ENCODE peak calls at places on chromosomes 1 and 21, in six cellular contexts. One of them, this sample, is unnamed.

GRCh38 chr1:245046764-245047163 is 108.0 kb upstream of the KIF26B start:
- DNase-seq in GM23338: peak
- DNase-seq in lung: no peak
- DNase-seq in CD8-positive, alpha-beta memory T cell: no peak
- DNase-seq in cardiac fibroblast: no peak
- DNase-seq in neural progenitor cell: peak
- DNase-seq in this sample: no peak

GRCh38 chr1:50658421-50659076 is 235.3 kb upstream of the DMRTA2 start:
- DNase-seq in cardiac fibroblast: peak
- DNase-seq in GM23338: no peak
- DNase-seq in CD8-positive, alpha-beta memory T cell: no peak
- DNase-seq in neural progenitor cell: peak
- DNase-seq in lung: no peak
- DNase-seq in this sample: peak

GRCh38 chr1:201119206-201119814 is 7.1 kb upstream of the CACNA1S start:
- DNase-seq in lung: peak
- DNase-seq in GM23338: peak
- DNase-seq in neural progenitor cell: peak
- DNase-seq in CD8-positive, alpha-beta memory T cell: peak
- DNase-seq in cardiac fibroblast: peak
- DNase-seq in this sample: no peak

GRCh38 chr1:230831706-230832105 is 36.6 kb downstream of the C1orf198 start:
- DNase-seq in CD8-positive, alpha-beta memory T cell: no peak
- DNase-seq in GM23338: no peak
- DNase-seq in lung: no peak
- DNase-seq in cardiac fibroblast: no peak
- DNase-seq in neural progenitor cell: no peak
- DNase-seq in this sample: no peak

GRCh38 chr1:114397601-114398000 is 113.4 kb downstream of the TRIM33 start:
- DNase-seq in cardiac fibroblast: no peak
- DNase-seq in neural progenitor cell: no peak
- DNase-seq in GM23338: no peak
- DNase-seq in lung: no peak
- DNase-seq in CD8-positive, alpha-beta memory T cell: no peak
- DNase-seq in this sample: no peak

GRCh38 chr1:12480748-12481362 is 137.2 kb downstream of the DHRS3 start:
- DNase-seq in CD8-positive, alpha-beta memory T cell: no peak
- DNase-seq in neural progenitor cell: no peak
- DNase-seq in GM23338: no peak
- DNase-seq in lung: no peak
- DNase-seq in cardiac fibroblast: peak
- DNase-seq in this sample: peak

GRCh38 chr1:18955442-18956188 is 861 bp downstream of the IFFO2 start:
- DNase-seq in CD8-positive, alpha-beta memory T cell: peak
- DNase-seq in lung: no peak
- DNase-seq in cardiac fibroblast: peak
- DNase-seq in GM23338: peak
- DNase-seq in neural progenitor cell: peak
- DNase-seq in this sample: no peak

GRCh38 chr1:3292051-3292722 is 162.3 kb upstream of the ARHGEF16 start:
- DNase-seq in neural progenitor cell: no peak
- DNase-seq in cardiac fibroblast: no peak
- DNase-seq in lung: peak
- DNase-seq in GM23338: no peak
- DNase-seq in CD8-positive, alpha-beta memory T cell: no peak
- DNase-seq in this sample: no peak

GRCh38 chr1:200526709-200527612 is 93.6 kb downstream of the KIF14 start:
- DNase-seq in lung: no peak
- DNase-seq in CD8-positive, alpha-beta memory T cell: no peak
- DNase-seq in GM23338: no peak
- DNase-seq in cardiac fibroblast: peak
- DNase-seq in neural progenitor cell: no peak
- DNase-seq in this sample: no peak

GRCh38 chr1:8844421-8845063 is 27.1 kb upstream of the RERE start:
- DNase-seq in GM23338: no peak
- DNase-seq in lung: no peak
- DNase-seq in CD8-positive, alpha-beta memory T cell: no peak
- DNase-seq in cardiac fibroblast: no peak
- DNase-seq in neural progenitor cell: no peak
- DNase-seq in this sample: no peak

GRCh38 chr1:25914074-25914995 is 8.1 kb upstream of the STMN1 start:
- DNase-seq in cardiac fibroblast: no peak
- DNase-seq in GM23338: no peak
- DNase-seq in CD8-positive, alpha-beta memory T cell: no peak
- DNase-seq in neural progenitor cell: no peak
- DNase-seq in lung: no peak
- DNase-seq in this sample: no peak

GRCh38 chr1:77832889-77833288 is 53.4 kb downstream of the MIGA1 start:
- DNase-seq in lung: no peak
- DNase-seq in neural progenitor cell: no peak
- DNase-seq in CD8-positive, alpha-beta memory T cell: no peak
- DNase-seq in GM23338: no peak
- DNase-seq in cardiac fibroblast: peak
- DNase-seq in this sample: peak

GRCh38 chr1:117339866-117340357 is 27.3 kb upstream of the MAN1A2 start:
- DNase-seq in cardiac fibroblast: peak
- DNase-seq in CD8-positive, alpha-beta memory T cell: peak
- DNase-seq in GM23338: peak
- DNase-seq in neural progenitor cell: no peak
- DNase-seq in lung: no peak
- DNase-seq in this sample: no peak

GRCh38 chr1:204294371-204294770 is 65.4 kb downstream of the PLEKHA6 start:
- DNase-seq in CD8-positive, alpha-beta memory T cell: no peak
- DNase-seq in lung: no peak
- DNase-seq in cardiac fibroblast: peak
- DNase-seq in neural progenitor cell: no peak
- DNase-seq in GM23338: no peak
- DNase-seq in this sample: peak

DNA sequence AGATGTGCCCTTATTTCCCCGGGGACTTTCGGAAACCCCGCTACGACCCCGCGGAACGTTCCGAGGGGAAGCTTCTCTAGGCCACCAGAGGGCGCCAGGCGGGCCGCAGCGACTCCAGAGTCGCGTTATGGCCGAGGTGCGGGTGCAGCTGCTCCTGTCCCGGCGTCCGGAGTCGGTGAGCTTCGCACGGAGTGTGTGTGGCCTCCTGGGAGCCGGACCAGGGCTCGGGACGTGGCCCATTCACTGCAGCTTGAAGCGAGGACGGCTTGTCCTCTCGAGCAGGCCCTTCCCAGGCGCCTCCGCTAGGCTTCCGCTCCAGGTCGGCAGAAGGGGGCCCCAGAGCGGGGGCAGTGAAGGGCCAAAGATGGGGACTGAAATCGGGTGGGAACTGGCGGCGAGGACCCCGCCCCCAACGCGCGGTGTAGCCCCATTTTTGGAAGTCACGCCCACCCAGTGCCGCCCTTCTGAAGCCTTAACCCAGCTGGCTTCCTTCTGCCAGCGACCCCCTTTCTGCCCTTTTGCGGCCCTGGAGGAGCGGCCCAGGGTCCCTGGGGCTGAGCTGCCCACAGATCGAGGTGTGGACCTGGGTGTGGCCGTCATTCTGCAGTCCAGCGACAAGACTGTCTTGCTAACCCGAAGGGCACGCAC is at the start of gene NUDT17:
- DNase-seq in CD8-positive, alpha-beta memory T cell: peak
- DNase-seq in neural progenitor cell: peak
- DNase-seq in cardiac fibroblast: peak
- DNase-seq in GM23338: peak
- DNase-seq in lung: peak
- DNase-seq in this sample: peak
- H3K4me3 ChIP-seq in CD8-positive, alpha-beta memory T cell: peak
- H3K4me3 ChIP-seq in neural progenitor cell: peak
- H3K4me3 ChIP-seq in cardiac fibroblast: peak
- H3K4me3 ChIP-seq in GM23338: peak
- H3K4me3 ChIP-seq in lung: peak
- H3K4me3 ChIP-seq in this sample: peak

GRCh38 chr21:41726970-41727783 is 39.7 kb downstream of the RIPK4 start:
- DNase-seq in GM23338: no peak
- DNase-seq in cardiac fibroblast: peak
- DNase-seq in neural progenitor cell: no peak
- DNase-seq in CD8-positive, alpha-beta memory T cell: no peak
- DNase-seq in lung: no peak
- DNase-seq in this sample: peak

GRCh38 chr21:41726058-41726558 is 40.7 kb downstream of the RIPK4 start:
- DNase-seq in GM23338: peak
- DNase-seq in cardiac fibroblast: no peak
- DNase-seq in lung: no peak
- DNase-seq in neural progenitor cell: peak
- DNase-seq in CD8-positive, alpha-beta memory T cell: no peak
- DNase-seq in this sample: no peak

GRCh38 chr21:41726630-41726969 is 40.3 kb downstream of the RIPK4 start:
- DNase-seq in GM23338: no peak
- DNase-seq in cardiac fibroblast: no peak
- DNase-seq in neural progenitor cell: no peak
- DNase-seq in CD8-positive, alpha-beta memory T cell: no peak
- DNase-seq in lung: no peak
- DNase-seq in this sample: no peak

GRCh38 chr21:41727784-41728763 is 38.8 kb downstream of the RIPK4 start:
- DNase-seq in CD8-positive, alpha-beta memory T cell: no peak
- DNase-seq in GM23338: no peak
- DNase-seq in lung: no peak
- DNase-seq in cardiac fibroblast: no peak
- DNase-seq in neural progenitor cell: no peak
- DNase-seq in this sample: no peak

GRCh38 chr21:41725421-41726021 is 41.3 kb downstream of the RIPK4 start:
- DNase-seq in GM23338: peak
- DNase-seq in lung: no peak
- DNase-seq in CD8-positive, alpha-beta memory T cell: no peak
- DNase-seq in cardiac fibroblast: no peak
- DNase-seq in neural progenitor cell: peak
- DNase-seq in this sample: no peak
- H3K4me3 ChIP-seq in GM23338: peak
- H3K4me3 ChIP-seq in lung: no peak
- H3K4me3 ChIP-seq in CD8-positive, alpha-beta memory T cell: no peak
- H3K4me3 ChIP-seq in cardiac fibroblast: no peak
- H3K4me3 ChIP-seq in neural progenitor cell: no peak
- H3K4me3 ChIP-seq in this sample: no peak

DNA sequence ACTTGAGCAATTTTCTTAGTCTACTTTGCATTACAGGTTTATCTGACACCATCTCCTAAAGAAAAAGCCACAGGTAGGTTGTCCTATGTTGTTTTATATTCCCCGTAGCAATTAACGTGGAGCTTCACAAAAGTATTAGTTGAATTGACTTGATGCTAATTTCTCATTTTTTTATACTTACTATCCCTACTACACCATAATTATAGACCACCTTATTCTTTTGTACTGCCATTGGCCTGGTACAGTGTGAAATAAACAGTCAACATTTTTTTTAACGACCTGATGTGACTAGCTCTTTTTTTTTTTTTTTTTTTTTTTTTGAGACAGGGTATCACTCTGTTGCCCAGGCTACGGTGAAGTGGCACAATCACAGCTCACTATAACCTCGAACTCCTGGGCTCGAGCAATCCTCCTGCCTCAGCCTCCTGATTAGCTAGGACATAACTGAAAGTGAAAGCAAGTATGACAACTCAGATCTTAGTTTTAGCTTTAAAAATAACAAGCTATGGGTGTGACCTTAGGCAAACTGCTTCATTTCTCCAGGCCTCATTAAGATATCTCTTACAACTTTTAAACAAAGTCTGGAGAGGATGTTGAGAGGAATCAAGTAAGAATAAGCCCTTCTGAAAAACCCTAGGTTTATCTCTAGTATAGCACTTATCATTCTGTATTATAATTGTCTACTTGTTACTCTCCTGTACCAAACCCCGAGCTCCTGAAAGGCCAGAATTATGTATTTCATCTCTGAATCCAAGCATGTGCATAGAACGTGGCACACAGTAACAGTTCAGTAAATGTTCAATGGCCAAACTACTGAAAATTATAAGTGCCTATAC is 49.5 kb downstream of the LUZP1 start:
- DNase-seq in GM23338: no peak
- DNase-seq in neural progenitor cell: no peak
- DNase-seq in CD8-positive, alpha-beta memory T cell: peak
- DNase-seq in lung: no peak
- DNase-seq in cardiac fibroblast: peak
- DNase-seq in this sample: no peak
- H3K4me3 ChIP-seq in GM23338: no peak
- H3K4me3 ChIP-seq in neural progenitor cell: no peak
- H3K4me3 ChIP-seq in CD8-positive, alpha-beta memory T cell: peak
- H3K4me3 ChIP-seq in lung: no peak
- H3K4me3 ChIP-seq in cardiac fibroblast: no peak
- H3K4me3 ChIP-seq in this sample: no peak

GRCh38 chr1:111203681-111204210 is 3.3 kb upstream of the DENND2D start:
- DNase-seq in neural progenitor cell: no peak
- DNase-seq in lung: peak
- DNase-seq in CD8-positive, alpha-beta memory T cell: peak
- DNase-seq in GM23338: peak
- DNase-seq in cardiac fibroblast: peak
- DNase-seq in this sample: no peak
- H3K4me3 ChIP-seq in neural progenitor cell: no peak
- H3K4me3 ChIP-seq in lung: peak
- H3K4me3 ChIP-seq in CD8-positive, alpha-beta memory T cell: peak
- H3K4me3 ChIP-seq in GM23338: peak
- H3K4me3 ChIP-seq in cardiac fibroblast: peak
- H3K4me3 ChIP-seq in this sample: peak

This sample was measured in astrocyte of the cerebellum.